ENCODE peak calls at places on chromosome 11, in six cellular contexts. T, Y, I, V, Z and D are unnamed samples.

GRCh38 chr11:65013692-65014145 is 241 bp upstream of the ARL2 start:
- DNase-seq in T (peak; percentile 92), Y (peak; percentile 87), I (peak; percentile 74), V (peak; percentile 91), Z (peak; percentile 87), D (peak; percentile 83)

GRCh38 chr11:130428692-130429681 is 578 bp upstream of the ADAMTS8 start:
- DNase-seq in T (no peak), Y (no peak), I (no peak), V (no peak), Z (no peak), D (no peak)

GRCh38 chr11:2667940-2668339 is 31.9 kb downstream of the KCNQ1OT1 start:
- DNase-seq in T (no peak), Y (no peak), I (no peak), V (no peak), Z (no peak), D (no peak)

GRCh38 chr11:119218141-119218878 is 12.2 kb downstream of the CBL start:
- DNase-seq in T (peak; percentile 70), Y (peak; percentile 91), I (peak; percentile 61), V (no peak), Z (peak; percentile 99), D (no peak)

GRCh38 chr11:19393941-19394340 is 153.2 kb upstream of the E2F8 start:
- DNase-seq in T (no peak), Y (peak; percentile 74), I (no peak), V (no peak), Z (peak; percentile 83), D (no peak)

GRCh38 chr11:36122715-36123114 is 166.5 kb downstream of the COMMD9 start:
- DNase-seq in T (peak; percentile 46), Y (no peak), I (no peak), V (no peak), Z (no peak), D (no peak)

GRCh38 chr11:47541070-47541469 is 11.9 kb downstream of the CELF1 start:
- DNase-seq in T (no peak), Y (no peak), I (no peak), V (no peak), Z (no peak), D (no peak)

GRCh38 chr11:43578346-43579170 is 102.0 kb upstream of the HSD17B12 start:
- DNase-seq in T (no peak), Y (peak; percentile 42), I (no peak), V (no peak), Z (peak; percentile 74), D (no peak)

GRCh38 chr11:93034031-93034430 is 64.6 kb downstream of the MTNR1B start:
- DNase-seq in T (no peak), Y (peak; percentile 28), I (peak; percentile 91), V (no peak), Z (peak; percentile 57), D (no peak)

GRCh38 chr11:456533-456932 is 6.5 kb downstream of the PTDSS2 start:
- DNase-seq in T (no peak), Y (no peak), I (no peak), V (no peak), Z (no peak), D (no peak)

GRCh38 chr11:8008212-8008611 is 21.1 kb downstream of the EIF3F start:
- DNase-seq in T (no peak), Y (no peak), I (no peak), V (no peak), Z (no peak), D (no peak)

GRCh38 chr11:3002346-3002745 is 10.2 kb upstream of the NAP1L4 start:
- DNase-seq in T (no peak), Y (no peak), I (no peak), V (no peak), Z (no peak), D (no peak)

GRCh38 chr11:11265994-11266606 is 87.0 kb downstream of the CSNK2A3 start:
- DNase-seq in T (no peak), Y (peak; percentile 4), I (no peak), V (peak; percentile 55), Z (peak; percentile 3), D (no peak)

GRCh38 chr11:10108901-10109665 is 184.9 kb downstream of the SBF2 start:
- DNase-seq in T (peak; percentile 79), Y (peak; percentile 92), I (peak; percentile 42), V (no peak), Z (peak; percentile 40), D (no peak)

GRCh38 chr11:32006799-32007388 is 84.0 kb upstream of the RCN1 start:
- DNase-seq in T (peak; percentile 45), Y (peak; percentile 60), I (peak; percentile 38), V (no peak), Z (peak; percentile 51), D (no peak)

GRCh38 chr11:115502636-115503082 is 1.6 kb downstream of the CADM1 start:
- DNase-seq in T (no peak), Y (no peak), I (no peak), V (no peak), Z (no peak), D (no peak)

GRCh38 chr11:111069076-111069475 is 176.4 kb upstream of the POU2AF2 start:
- DNase-seq in T (peak; percentile 57), Y (peak; percentile 32), I (no peak), V (no peak), Z (peak; percentile 81), D (peak; percentile 63)
- TF ChIP-seq CTCF in T (no peak), Y (peak; percentile 43), I (peak; percentile 28), V (no peak), Z (peak; percentile 62), D (no peak)

DNA sequence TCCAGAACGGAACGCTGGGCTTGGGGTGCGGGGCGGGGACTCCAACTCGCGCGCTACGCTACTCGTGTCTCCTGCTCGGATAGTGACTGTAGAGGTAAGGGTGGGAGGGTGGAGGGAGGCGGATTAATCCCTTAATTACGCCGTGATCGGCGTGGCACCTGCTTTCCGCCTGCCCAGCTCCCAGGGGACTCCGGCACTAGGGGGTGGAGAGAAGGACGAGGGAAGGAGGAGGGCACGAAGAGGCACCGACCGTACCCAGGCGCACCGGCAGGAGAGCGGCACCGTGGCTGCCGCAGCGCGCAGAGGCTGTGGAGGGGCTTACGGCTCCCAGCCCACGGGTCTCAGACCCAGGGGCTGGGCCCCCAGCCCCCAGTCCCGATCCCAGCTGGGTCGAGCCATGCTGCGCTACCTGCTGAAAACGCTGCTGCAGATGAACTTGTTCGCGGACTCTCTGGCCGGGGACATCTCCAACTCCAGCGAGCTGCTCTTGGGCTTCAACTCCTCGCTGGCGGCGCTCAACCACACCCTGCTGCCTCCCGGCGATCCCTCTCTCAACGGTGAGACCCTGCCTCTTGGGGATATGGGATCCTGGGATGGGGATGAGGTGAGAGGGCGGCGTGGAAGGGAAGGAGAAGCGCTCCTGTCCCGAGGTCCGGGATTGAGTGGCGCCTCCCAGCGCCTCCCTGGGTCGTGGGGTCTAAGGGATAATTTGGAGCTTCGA is at the start of gene ROBO3:
- DNase-seq in T (no peak), Y (no peak), I (no peak), V (no peak), Z (no peak), D (no peak)
- TF ChIP-seq CTCF in T (no peak), Y (no peak), I (no peak), V (no peak), Z (no peak), D (no peak)

GRCh38 chr11:72015511-72016061 is 16.9 kb downstream of the IL18BP start:
- DNase-seq in T (no peak), Y (no peak), I (no peak), V (no peak), Z (peak; percentile 24), D (no peak)
- TF ChIP-seq CTCF in T (peak; percentile 24), Y (peak; percentile 37), I (peak; percentile 67), V (no peak), Z (peak; percentile 32), D (peak; percentile 21)

GRCh38 chr11:17892409-17892808 is 120.4 kb downstream of the SERGEF start:
- DNase-seq in T (no peak), Y (no peak), I (no peak), V (no peak), Z (no peak), D (no peak)

GRCh38 chr11:17894929-17895658 is 117.8 kb downstream of the SERGEF start:
- DNase-seq in T (no peak), Y (peak; percentile 11), I (no peak), V (no peak), Z (peak; percentile 32), D (no peak)

GRCh38 chr11:17887779-17888178 is 125.1 kb downstream of the SERGEF start:
- DNase-seq in T (no peak), Y (no peak), I (no peak), V (no peak), Z (no peak), D (no peak)

DNA sequence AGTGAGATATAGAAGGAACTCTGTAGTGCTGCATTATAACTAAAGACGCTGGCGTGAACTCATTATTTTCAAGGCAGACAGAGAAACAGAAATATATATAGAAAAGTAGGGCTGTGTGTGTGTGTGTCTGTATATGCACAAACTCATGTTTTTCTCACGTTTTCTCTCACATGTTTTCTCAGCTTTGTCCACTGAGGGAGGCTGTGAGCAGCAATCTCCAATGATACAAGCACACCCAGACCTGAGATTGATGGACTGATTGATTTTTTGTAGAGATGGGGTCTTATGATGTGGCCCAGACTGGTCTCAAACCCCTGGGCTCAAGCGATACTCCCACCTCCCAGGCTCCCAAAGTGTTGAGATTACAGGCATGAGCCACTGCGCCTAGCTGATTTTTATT is 122.5 kb downstream of the SERGEF start:
- DNase-seq in T (no peak), Y (no peak), I (no peak), V (no peak), Z (no peak), D (no peak)
- TF ChIP-seq CTCF in T (no peak), Y (peak; percentile 10), I (no peak), V (no peak), Z (no peak), D (no peak)

DNA sequence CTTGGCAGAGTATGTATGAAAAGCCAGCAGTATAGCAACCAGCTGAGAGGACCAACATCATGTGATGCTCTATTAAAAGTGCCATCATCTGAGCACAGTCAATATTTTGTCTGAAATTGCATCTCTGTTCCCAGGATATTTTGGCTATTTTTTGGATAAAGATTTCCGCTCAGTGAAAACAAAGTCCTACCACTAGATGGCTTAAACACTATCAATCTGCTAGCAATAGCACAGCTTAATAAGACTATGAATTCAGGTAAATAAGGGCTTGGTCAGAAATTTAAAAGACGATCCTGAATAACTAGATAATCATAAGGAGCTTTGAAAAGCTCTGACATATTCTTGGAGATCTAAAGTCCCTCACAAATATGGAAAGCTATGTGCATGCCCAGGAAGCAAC is 74.4 kb downstream of the MS4A13 start:
- DNase-seq in T (no peak), Y (no peak), I (no peak), V (no peak), Z (no peak), D (no peak)
- TF ChIP-seq CTCF in T (no peak), Y (no peak), I (no peak), V (no peak), Z (peak; percentile 17), D (no peak)

GRCh38 chr11:14308114-14308896 is 50.7 kb downstream of the RRAS2 start:
- DNase-seq in T (peak; percentile 53), Y (peak; percentile 66), I (peak; percentile 26), V (no peak), Z (peak; percentile 58), D (no peak)

GRCh38 chr11:14310696-14311095 is 48.3 kb downstream of the RRAS2 start:
- DNase-seq in T (peak; percentile 65), Y (peak; percentile 75), I (no peak), V (no peak), Z (peak; percentile 49), D (no peak)

GRCh38 chr11:14309425-14310192 is 49.4 kb downstream of the RRAS2 start:
- DNase-seq in T (no peak), Y (no peak), I (no peak), V (no peak), Z (no peak), D (no peak)

GRCh38 chr11:14306481-14306880 is 52.5 kb downstream of the RRAS2 start:
- DNase-seq in T (no peak), Y (no peak), I (no peak), V (no peak), Z (no peak), D (no peak)

GRCh38 chr11:14308897-14309387 is 50.0 kb downstream of the RRAS2 start:
- DNase-seq in T (no peak), Y (no peak), I (no peak), V (no peak), Z (no peak), D (no peak)
- TF ChIP-seq CTCF in T (no peak), Y (no peak), I (no peak), V (no peak), Z (no peak), D (peak; percentile 6)